ENCODE peak calls at places on chromosomes 13 and 19, in five cellular contexts. S, I, Y, U and W are unnamed samples.

GRCh38 chr19:33473644-33474305 is 47.8 kb downstream of the PEPD start:
- DNase-seq in S (no peak), I (no peak), Y (no peak), U (peak), W (peak)

GRCh38 chr13:26423634-26424033 is 133.8 kb upstream of the WASF3 start:
- DNase-seq in S (no peak), I (no peak), Y (no peak), U (peak), W (no peak)

GRCh38 chr13:28679628-28680027 is 20.7 kb downstream of the POMP start:
- DNase-seq in S (no peak), I (no peak), Y (no peak), U (peak), W (no peak)

GRCh38 chr13:30020726-30021312 is 170.4 kb upstream of the UBL3 start:
- DNase-seq in S (no peak), I (no peak), Y (no peak), U (no peak), W (no peak)

GRCh38 chr19:56348289-56348877 is 33.7 kb upstream of the ZSCAN5A start:
- DNase-seq in S (no peak), I (no peak), Y (no peak), U (peak), W (no peak)

GRCh38 chr13:97976551-97977375 is 23.3 kb downstream of the IPO5 start:
- DNase-seq in S (no peak), I (no peak), Y (no peak), U (no peak), W (no peak)

GRCh38 chr13:100389617-100390016 is 199.0 kb downstream of the GGACT start:
- DNase-seq in S (no peak), I (no peak), Y (no peak), U (no peak), W (no peak)

GRCh38 chr13:66468656-66469055 is 761.5 kb downstream of the PCDH9 start:
- DNase-seq in S (no peak), I (no peak), Y (no peak), U (no peak), W (no peak)

GRCh38 chr19:49678970-49679831 is 2.1 kb downstream of the PRMT1 start:
- DNase-seq in S (no peak), I (no peak), Y (no peak), U (no peak), W (no peak)

GRCh38 chr19:34128558-34129250 is 43.6 kb upstream of the LSM14A start:
- DNase-seq in S (no peak), I (no peak), Y (no peak), U (no peak), W (no peak)

GRCh38 chr19:4046362-4046691 is 20.4 kb downstream of the ZBTB7A start:
- DNase-seq in S (no peak), I (no peak), Y (no peak), U (no peak), W (no peak)

GRCh38 chr19:51702103-51702753 is 9.1 kb downstream of the SPACA6 start:
- DNase-seq in S (no peak), I (peak), Y (no peak), U (peak), W (no peak)

GRCh38 chr19:46764817-46765291 is 18.6 kb upstream of the STRN4 start:
- DNase-seq in S (no peak), I (no peak), Y (no peak), U (no peak), W (no peak)

GRCh38 chr13:20391597-20392452 is 133.8 kb downstream of the CRYL1 start:
- DNase-seq in S (no peak), I (peak), Y (no peak), U (no peak), W (no peak)